ENCODE peak calls at places on chromosomes 5 and 9, in five cellular contexts. J, E, Q, X and Y are unnamed samples.

GRCh38 chr5:117713585-117714198 is 1139.1 kb upstream of the SEMA6A start:
- DNase-seq in J (no peak), E (no peak), Q (peak), X (no peak), Y (no peak)

GRCh38 chr9:113988951-113989780 is 88.9 kb downstream of the AMBP start:
- DNase-seq in J (peak), E (no peak), Q (no peak), X (no peak), Y (no peak)

GRCh38 chr9:105055922-105056321 is 128.0 kb upstream of the ABCA1 start:
- DNase-seq in J (no peak), E (peak), Q (no peak), X (no peak), Y (no peak)

GRCh38 chr9:132575811-132576210 is 6.6 kb upstream of the BARHL1 start:
- DNase-seq in J (no peak), E (no peak), Q (no peak), X (no peak), Y (no peak)

GRCh38 chr5:180116077-180116375 is 44.5 kb upstream of the RNF130 start:
- DNase-seq in J (no peak), E (no peak), Q (no peak), X (no peak), Y (no peak)

GRCh38 chr5:91357806-91358205 is 25.3 kb downstream of the ARRDC3 start:
- DNase-seq in J (no peak), E (peak), Q (no peak), X (no peak), Y (no peak)

GRCh38 chr5:8954801-8955200 is 591.1 kb downstream of the SEMA5A start:
- DNase-seq in J (no peak), E (no peak), Q (no peak), X (no peak), Y (no peak)

GRCh38 chr9:96441798-96442445 is 8.0 kb upstream of the HABP4 start:
- DNase-seq in J (no peak), E (peak), Q (no peak), X (no peak), Y (peak)

GRCh38 chr5:65771266-65771665 is 49.3 kb downstream of the NLN start:
- DNase-seq in J (no peak), E (no peak), Q (no peak), X (no peak), Y (no peak)

GRCh38 chr9:77649109-77649812 is 1.1 kb upstream of the GNA14 start:
- DNase-seq in J (peak), E (no peak), Q (no peak), X (peak), Y (no peak)

GRCh38 chr9:130276121-130276520 is 10.6 kb downstream of the HMCN2 start:
- DNase-seq in J (no peak), E (peak), Q (no peak), X (peak), Y (no peak)

GRCh38 chr5:19179561-19179960 is 808.4 kb downstream of the CDH18 start:
- DNase-seq in J (no peak), E (no peak), Q (no peak), X (no peak), Y (no peak)

GRCh38 chr5:3738909-3739308 is 143.3 kb downstream of the IRX1 start:
- DNase-seq in J (no peak), E (no peak), Q (no peak), X (no peak), Y (no peak)

GRCh38 chr5:132419517-132420468 is 50.3 kb downstream of the SLC22A5 start:
- DNase-seq in J (peak), E (peak), Q (peak), X (peak), Y (peak)

GRCh38 chr9:127651697-127652610 is 39.9 kb downstream of the STXBP1 start:
- DNase-seq in J (no peak), E (no peak), Q (no peak), X (no peak), Y (no peak)

GRCh38 chr5:55108651-55109050 is 6.2 kb downstream of the GZMA start:
- DNase-seq in J (no peak), E (no peak), Q (no peak), X (no peak), Y (no peak)

GRCh38 chr9:76456202-76456926 is 2.6 kb upstream of the GCNT1 start:
- DNase-seq in J (peak), E (peak), Q (no peak), X (peak), Y (peak)

GRCh38 chr5:72505026-72505425 is 2.2 kb downstream of the ZNF366 start:
- DNase-seq in J (no peak), E (no peak), Q (no peak), X (no peak), Y (no peak)

GRCh38 chr5:109485030-109485429 is 75.3 kb upstream of the PJA2 start:
- DNase-seq in J (peak), E (no peak), Q (no peak), X (peak), Y (peak)

GRCh38 chr5:144232285-144232684 is 61.6 kb downstream of the KCTD16 start:
- DNase-seq in J (no peak), E (no peak), Q (no peak), X (no peak), Y (no peak)

GRCh38 chr9:6869081-6869948 is 111.5 kb downstream of the KDM4C start:
- DNase-seq in J (no peak), E (no peak), Q (no peak), X (no peak), Y (no peak)

GRCh38 chr5:131619102-131619501 is 15.9 kb downstream of the RAPGEF6 start:
- DNase-seq in J (no peak), E (no peak), Q (no peak), X (no peak), Y (no peak)

GRCh38 chr9:38144421-38144820 is 75.4 kb upstream of the SHB start:
- DNase-seq in J (no peak), E (peak), Q (no peak), X (peak), Y (no peak)

GRCh38 chr5:167332291-167332690 is 959.2 kb upstream of the WWC1 start:
- DNase-seq in J (no peak), E (no peak), Q (peak), X (no peak), Y (no peak)

GRCh38 chr5:142353093-142353472 is 28.3 kb upstream of the SPRY4 start:
- DNase-seq in J (no peak), E (no peak), Q (no peak), X (no peak), Y (no peak)

GRCh38 chr5:57937501-57937900 is 454.9 kb upstream of the ACTBL2 start:
- DNase-seq in J (no peak), E (peak), Q (no peak), X (no peak), Y (no peak)

GRCh38 chr5:111694183-111694582 is 62.8 kb downstream of the NREP start:
- DNase-seq in J (no peak), E (peak), Q (no peak), X (peak), Y (no peak)

GRCh38 chr5:113425909-113426308 is 8.9 kb downstream of the TSSK1B start:
- DNase-seq in J (no peak), E (no peak), Q (no peak), X (no peak), Y (no peak)

GRCh38 chr5:77437194-77437593 is 54.9 kb downstream of the WDR41 start:
- DNase-seq in J (peak), E (no peak), Q (no peak), X (no peak), Y (peak)

GRCh38 chr5:132775439-132776076 is 1.5 kb downstream of the SEPTIN8 start:
- DNase-seq in J (no peak), E (no peak), Q (no peak), X (no peak), Y (no peak)

GRCh38 chr5:149618581-149619248 is 37.4 kb downstream of the ARHGEF37 start:
- DNase-seq in J (peak), E (peak), Q (peak), X (peak), Y (peak)

GRCh38 chr9:137019891-137020683 is 8.0 kb downstream of the ABCA2 start:
- DNase-seq in J (no peak), E (no peak), Q (no peak), X (no peak), Y (no peak)

GRCh38 chr5:10328323-10328722 is 20.6 kb upstream of the CMBL start:
- DNase-seq in J (no peak), E (peak), Q (no peak), X (no peak), Y (no peak)

GRCh38 chr5:97037819-97038218 is 101.9 kb downstream of the LNPEP start:
- DNase-seq in J (no peak), E (no peak), Q (no peak), X (no peak), Y (no peak)

GRCh38 chr9:7234144-7234543 is 476.4 kb downstream of the KDM4C start:
- DNase-seq in J (no peak), E (peak), Q (peak), X (peak), Y (no peak)

GRCh38 chr9:122816163-122816867 is 12.1 kb downstream of the PDCL start:
- DNase-seq in J (no peak), E (no peak), Q (no peak), X (no peak), Y (no peak)

GRCh38 chr5:133363807-133364587 is 248.3 kb downstream of the FSTL4 start:
- DNase-seq in J (no peak), E (no peak), Q (no peak), X (no peak), Y (no peak)

GRCh38 chr9:93676310-93677054 is 100.1 kb downstream of the PHF2 start:
- DNase-seq in J (no peak), E (no peak), Q (no peak), X (no peak), Y (no peak)

GRCh38 chr9:79709945-79710674 is 138.3 kb downstream of the TLE4 start:
- DNase-seq in J (no peak), E (no peak), Q (no peak), X (no peak), Y (no peak)